ENCODE peak calls at places on chromosome 12, in seven cellular contexts. A is HCT116; J is T-helper 1 cell; Y is effector memory CD4-positive, alpha-beta T cell; Z is mammary epithelial cell; Q is bronchial epithelial cell; G is ureter. V is an unnamed sample.

GRCh38 chr12:45498645-45499044 is 230.9 kb upstream of the ARID2 start:
- DNase-seq in A (no peak), J (no peak), Y (no peak), Z (no peak), Q (no peak), G (no peak), V (no peak)

GRCh38 chr12:116759783-116760581 is 21.9 kb downstream of the RNFT2 start:
- DNase-seq in A (peak; percentile 53), J (no peak), Y (peak; percentile 5), Z (no peak), Q (no peak), G (no peak), V (no peak)

GRCh38 chr12:121673013-121673441 is 3.6 kb upstream of the MORN3 start:
- DNase-seq in A (no peak), J (no peak), Y (no peak), Z (no peak), Q (no peak), G (no peak), V (peak; percentile 68)

GRCh38 chr12:20376984-20377383 is 8.6 kb downstream of the PDE3A start:
- DNase-seq in A (peak; percentile 22), J (no peak), Y (no peak), Z (no peak), Q (peak; percentile 37), G (no peak), V (no peak)

GRCh38 chr12:75996907-75997447 is 34.6 kb downstream of the PHLDA1 start:
- DNase-seq in A (no peak), J (no peak), Y (no peak), Z (peak; percentile 59), Q (no peak), G (no peak), V (no peak)

GRCh38 chr12:95977764-95978305 is 18.3 kb downstream of the HAL start:
- DNase-seq in A (no peak), J (no peak), Y (no peak), Z (no peak), Q (no peak), G (no peak), V (no peak)

GRCh38 chr12:76462668-76463224 is 96.8 kb downstream of the OSBPL8 start:
- DNase-seq in A (no peak), J (no peak), Y (no peak), Z (no peak), Q (no peak), G (no peak), V (no peak)

GRCh38 chr12:54555670-54556257 is 6.4 kb downstream of the PDE1B start:
- DNase-seq in A (no peak), J (no peak), Y (no peak), Z (no peak), Q (no peak), G (no peak), V (no peak)

GRCh38 chr12:85358715-85359114 is 78.7 kb downstream of the ALX1 start:
- DNase-seq in A (no peak), J (no peak), Y (no peak), Z (no peak), Q (no peak), G (no peak), V (no peak)

GRCh38 chr12:29769162-29769820 is 14.5 kb downstream of the TMTC1 start:
- DNase-seq in A (no peak), J (no peak), Y (no peak), Z (peak; percentile 79), Q (peak; percentile 78), G (no peak), V (no peak)